ENCODE peak calls at places on chromosomes 3 and 15, in ten cellular contexts. I is brain microvascular endothelial cell; Z is MV-4-11; N is GM23248; T is WTC11; X is heart right ventricle; B is AG04450; S is heart left ventricle; R is Kasumi-1; Q is CD8-positive, alpha-beta memory T cell. E is an unnamed sample.

GRCh38 chr3:30501526-30501925 is 104.9 kb upstream of the TGFBR2 start:
- DNase-seq in I (no peak), Z (no peak), N (no peak), T (no peak), X (no peak), B (no peak), S (no peak), R (no peak), Q (no peak), E (no peak)

GRCh38 chr3:187958432-187959003 is 195.4 kb upstream of the LPP start:
- DNase-seq in I (no peak), Z (peak; percentile 43), N (no peak), T (no peak), X (no peak), B (no peak), S (no peak), R (peak; percentile 69), Q (no peak), E (no peak)

GRCh38 chr15:47725924-47726323 is 8.6 kb downstream of the SEMA6D start:
- DNase-seq in I (no peak), Z (no peak), N (no peak), T (no peak), X (peak; percentile 72), B (no peak), S (peak; percentile 80), R (no peak), Q (no peak), E (no peak)

GRCh38 chr3:189355481-189356201 is 183.9 kb downstream of the TPRG1 start:
- DNase-seq in I (peak; percentile 62), Z (peak; percentile 44), N (peak; percentile 70), T (no peak), X (no peak), B (peak; percentile 11), S (no peak), R (no peak), Q (peak; percentile 1), E (peak; percentile 65)

GRCh38 chr15:95948371-95948770 is 382.1 kb upstream of the NR2F2 start:
- DNase-seq in I (no peak), Z (no peak), N (no peak), T (no peak), X (no peak), B (no peak), S (no peak), R (no peak), Q (no peak), E (no peak)

GRCh38 chr15:63718590-63719035 is 115.1 kb downstream of the HERC1 start:
- DNase-seq in I (peak; percentile 24), Z (no peak), N (peak; percentile 81), T (no peak), X (no peak), B (peak; percentile 36), S (no peak), R (no peak), Q (no peak), E (peak; percentile 84)

GRCh38 chr15:25804451-25804850 is 58.7 kb downstream of the ATP10A start:
- DNase-seq in I (no peak), Z (no peak), N (no peak), T (no peak), X (no peak), B (no peak), S (no peak), R (no peak), Q (no peak), E (no peak)

GRCh38 chr15:31444844-31445243 is 118.2 kb downstream of the KLF13 start:
- DNase-seq in I (no peak), Z (no peak), N (no peak), T (no peak), X (no peak), B (no peak), S (no peak), R (no peak), Q (no peak), E (no peak)

GRCh38 chr3:186939536-186939935 is 9.2 kb downstream of the ST6GAL1 start:
- DNase-seq in I (no peak), Z (no peak), N (no peak), T (no peak), X (no peak), B (no peak), S (no peak), R (no peak), Q (no peak), E (no peak)

GRCh38 chr3:138097192-138097829 is 18.1 kb downstream of the DZIP1L start:
- DNase-seq in I (no peak), Z (no peak), N (no peak), T (peak; percentile 68), X (no peak), B (no peak), S (no peak), R (no peak), Q (no peak), E (no peak)

GRCh38 chr15:48617619-48618018 is 27.9 kb downstream of the FBN1 start:
- DNase-seq in I (peak; percentile 69), Z (peak; percentile 96), N (peak; percentile 75), T (no peak), X (peak; percentile 25), B (peak; percentile 90), S (peak; percentile 67), R (no peak), Q (no peak), E (peak; percentile 93)

GRCh38 chr3:56691165-56692000 is 8.3 kb upstream of the TASOR start:
- DNase-seq in I (no peak), Z (no peak), N (peak; percentile 65), T (no peak), X (no peak), B (no peak), S (no peak), R (no peak), Q (no peak), E (peak; percentile 35)

E was measured in AG10803.